ENCODE peak calls at places on chromosomes 5 and 9, in nine cellular contexts. One of them, this sample, is unnamed.

GRCh38 chr5:59104400-59105117 is 521.7 kb downstream of the RAB3C start:
- DNase-seq in testis: no peak
- DNase-seq in transverse colon: no peak
- DNase-seq in NB4: no peak
- DNase-seq in heart left ventricle: no peak
- DNase-seq in prostate gland: no peak
- DNase-seq in Peyer's patch: no peak
- DNase-seq in A549: no peak
- DNase-seq in HepG2: no peak
- DNase-seq in this sample: no peak

GRCh38 chr9:2093920-2094597 is 78.9 kb downstream of the SMARCA2 start:
- DNase-seq in testis: no peak
- DNase-seq in transverse colon: no peak
- DNase-seq in NB4: no peak
- DNase-seq in heart left ventricle: no peak
- DNase-seq in prostate gland: no peak
- DNase-seq in Peyer's patch: no peak
- DNase-seq in A549: no peak
- DNase-seq in HepG2: no peak
- DNase-seq in this sample: no peak

GRCh38 chr9:125694478-125694877 is 12.5 kb downstream of the MAPKAP1 start:
- DNase-seq in testis: no peak
- DNase-seq in transverse colon: no peak
- DNase-seq in NB4: no peak
- DNase-seq in heart left ventricle: no peak
- DNase-seq in prostate gland: no peak
- DNase-seq in Peyer's patch: no peak
- DNase-seq in A549: no peak
- DNase-seq in HepG2: peak
- DNase-seq in this sample: no peak

GRCh38 chr5:107557051-107557658 is 113.6 kb downstream of the EFNA5 start:
- DNase-seq in testis: no peak
- DNase-seq in transverse colon: no peak
- DNase-seq in NB4: no peak
- DNase-seq in heart left ventricle: peak
- DNase-seq in prostate gland: peak
- DNase-seq in Peyer's patch: no peak
- DNase-seq in A549: peak
- DNase-seq in HepG2: no peak
- DNase-seq in this sample: no peak

GRCh38 chr5:108259306-108259705 is 122.6 kb downstream of the FBXL17 start:
- DNase-seq in testis: no peak
- DNase-seq in transverse colon: no peak
- DNase-seq in NB4: no peak
- DNase-seq in heart left ventricle: no peak
- DNase-seq in prostate gland: no peak
- DNase-seq in Peyer's patch: no peak
- DNase-seq in A549: no peak
- DNase-seq in HepG2: no peak
- DNase-seq in this sample: no peak

GRCh38 chr9:90979138-90979551 is 177.5 kb downstream of the SYK start:
- DNase-seq in testis: no peak
- DNase-seq in transverse colon: no peak
- DNase-seq in NB4: no peak
- DNase-seq in heart left ventricle: no peak
- DNase-seq in prostate gland: no peak
- DNase-seq in Peyer's patch: no peak
- DNase-seq in A549: no peak
- DNase-seq in HepG2: no peak
- DNase-seq in this sample: no peak

GRCh38 chr5:122673343-122673742 is 101.5 kb upstream of the SNX2 start:
- DNase-seq in testis: peak
- DNase-seq in transverse colon: no peak
- DNase-seq in NB4: no peak
- DNase-seq in heart left ventricle: peak
- DNase-seq in prostate gland: no peak
- DNase-seq in Peyer's patch: no peak
- DNase-seq in A549: no peak
- DNase-seq in HepG2: no peak
- DNase-seq in this sample: peak

GRCh38 chr5:2892601-2893000 is 141.1 kb upstream of the IRX2 start:
- DNase-seq in testis: no peak
- DNase-seq in transverse colon: no peak
- DNase-seq in NB4: no peak
- DNase-seq in heart left ventricle: no peak
- DNase-seq in prostate gland: no peak
- DNase-seq in Peyer's patch: no peak
- DNase-seq in A549: no peak
- DNase-seq in HepG2: no peak
- DNase-seq in this sample: no peak

DNA sequence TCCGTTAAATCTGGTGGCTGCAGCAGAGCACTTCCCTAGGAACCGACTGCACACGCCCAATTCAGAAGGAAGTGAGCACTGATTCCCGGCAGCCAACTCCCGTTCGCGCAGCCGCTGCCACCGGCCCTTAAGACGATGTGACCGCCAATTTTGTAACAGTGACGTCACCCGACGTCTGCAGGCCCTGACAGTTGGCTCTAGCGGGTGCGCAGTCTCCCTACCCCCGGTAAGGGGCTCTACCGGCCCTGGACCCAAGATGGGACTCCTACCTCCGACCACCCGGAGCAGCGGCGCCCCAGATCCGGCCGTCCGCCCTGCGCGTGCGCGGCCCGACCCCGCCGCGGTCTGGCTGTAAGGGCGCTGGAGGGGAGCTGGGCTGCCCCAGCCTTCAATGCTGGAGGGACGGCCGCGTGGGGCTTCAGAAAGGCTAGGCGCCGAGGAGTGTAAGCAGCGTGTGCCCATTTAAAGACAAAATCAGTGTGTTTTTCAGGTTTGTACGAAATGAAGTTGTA is 19.1 kb downstream of the DNAJA1 start:
- DNase-seq in testis: peak
- DNase-seq in transverse colon: peak
- DNase-seq in NB4: peak
- DNase-seq in heart left ventricle: peak
- DNase-seq in prostate gland: peak
- DNase-seq in Peyer's patch: peak
- DNase-seq in A549: peak
- DNase-seq in HepG2: no peak
- DNase-seq in this sample: peak
- TF ChIP-seq POLR2A in testis: no peak
- TF ChIP-seq POLR2A in transverse colon: peak
- TF ChIP-seq POLR2A in NB4: peak
- TF ChIP-seq POLR2A in heart left ventricle: no peak
- TF ChIP-seq POLR2A in prostate gland: peak
- TF ChIP-seq POLR2A in Peyer's patch: no peak
- TF ChIP-seq POLR2A in A549: peak
- TF ChIP-seq POLR2A in HepG2: no peak
- TF ChIP-seq POLR2A in this sample: peak

GRCh38 chr9:35656841-35657326 is 935 bp downstream of the RMRP start:
- DNase-seq in testis: peak
- DNase-seq in transverse colon: no peak
- DNase-seq in NB4: peak
- DNase-seq in heart left ventricle: no peak
- DNase-seq in prostate gland: no peak
- DNase-seq in Peyer's patch: no peak
- DNase-seq in A549: no peak
- DNase-seq in HepG2: no peak
- DNase-seq in this sample: peak

GRCh38 chr9:35658144-35658893 is at the start of gene CCDC107:
- DNase-seq in testis: peak
- DNase-seq in transverse colon: peak
- DNase-seq in NB4: peak
- DNase-seq in heart left ventricle: peak
- DNase-seq in prostate gland: peak
- DNase-seq in Peyer's patch: peak
- DNase-seq in A549: peak
- DNase-seq in HepG2: peak
- DNase-seq in this sample: peak

GRCh38 chr9:35656340-35656739 is 1.5 kb downstream of the RMRP start:
- DNase-seq in testis: no peak
- DNase-seq in transverse colon: no peak
- DNase-seq in NB4: peak
- DNase-seq in heart left ventricle: no peak
- DNase-seq in prostate gland: no peak
- DNase-seq in Peyer's patch: no peak
- DNase-seq in A549: no peak
- DNase-seq in HepG2: no peak
- DNase-seq in this sample: no peak

GRCh38 chr9:35658894-35659220 is 765 bp downstream of the CCDC107 start:
- DNase-seq in testis: peak
- DNase-seq in transverse colon: peak
- DNase-seq in NB4: peak
- DNase-seq in heart left ventricle: peak
- DNase-seq in prostate gland: no peak
- DNase-seq in Peyer's patch: no peak
- DNase-seq in A549: no peak
- DNase-seq in HepG2: peak
- DNase-seq in this sample: peak

DNA sequence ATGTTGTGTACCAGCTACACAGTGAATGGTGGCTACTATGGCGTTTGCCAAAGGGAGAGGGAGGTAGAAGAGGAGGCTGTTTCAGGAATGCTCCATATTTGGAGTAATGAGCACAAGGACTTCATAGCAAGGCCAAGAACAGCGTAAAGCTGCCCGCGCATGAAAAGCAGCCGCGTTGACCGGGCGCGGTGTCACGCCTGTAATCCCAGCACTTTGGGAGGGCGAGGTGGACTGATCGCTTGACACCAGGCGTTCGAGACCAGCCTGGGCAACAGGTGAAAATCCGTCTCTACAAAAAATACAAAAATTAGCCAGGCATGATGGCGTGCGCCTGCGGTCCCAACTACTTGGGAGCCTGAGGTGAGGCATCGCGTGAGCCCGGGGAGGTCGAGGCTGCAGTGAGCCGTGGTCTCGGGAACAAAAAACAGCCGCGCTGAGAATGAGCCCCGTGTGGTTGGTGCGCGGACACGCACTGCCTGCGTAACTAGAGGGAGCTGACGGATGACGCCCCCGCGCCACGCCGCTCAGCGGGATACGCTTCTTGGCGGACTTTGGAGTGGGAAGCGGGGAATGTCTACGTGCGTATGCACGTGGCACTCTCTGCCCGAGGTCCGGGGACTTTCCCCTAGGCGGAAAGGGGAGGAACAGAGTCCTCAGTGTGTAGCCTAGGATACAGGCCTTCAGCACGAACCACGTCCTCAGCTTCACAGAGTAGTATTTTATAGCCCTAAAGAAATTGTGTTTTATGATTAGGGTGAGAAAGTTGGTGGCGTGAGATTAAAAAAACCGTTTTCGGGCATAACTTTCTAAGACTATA is at the start of gene RMRP:
- DNase-seq in testis: peak
- DNase-seq in transverse colon: peak
- DNase-seq in NB4: peak
- DNase-seq in heart left ventricle: peak
- DNase-seq in prostate gland: peak
- DNase-seq in Peyer's patch: peak
- DNase-seq in A549: peak
- DNase-seq in HepG2: peak
- DNase-seq in this sample: peak
- TF ChIP-seq POLR2A in testis: no peak
- TF ChIP-seq POLR2A in transverse colon: peak
- TF ChIP-seq POLR2A in NB4: no peak
- TF ChIP-seq POLR2A in heart left ventricle: no peak
- TF ChIP-seq POLR2A in prostate gland: peak
- TF ChIP-seq POLR2A in Peyer's patch: peak
- TF ChIP-seq POLR2A in A549: no peak
- TF ChIP-seq POLR2A in HepG2: no peak
- TF ChIP-seq POLR2A in this sample: peak

DNA sequence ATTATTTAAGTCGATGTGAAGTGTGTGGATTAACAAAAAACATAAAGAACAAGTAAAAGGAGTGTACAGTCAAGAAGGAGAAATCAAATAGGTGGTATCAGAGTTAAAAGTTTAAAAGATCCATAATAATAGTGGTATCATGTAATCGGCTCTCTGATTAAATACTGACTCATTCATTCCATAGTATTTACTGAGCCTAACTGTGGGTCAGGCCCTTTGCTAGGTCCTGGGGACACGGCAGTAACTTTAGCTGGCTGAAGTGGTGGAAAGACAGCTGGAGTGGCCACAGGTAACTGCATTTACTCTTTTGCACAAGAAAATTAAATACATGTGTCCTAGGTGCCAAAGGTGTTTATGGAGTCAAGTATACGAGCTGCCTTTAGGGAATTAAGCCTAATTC is 124.0 kb downstream of the GNAQ start:
- DNase-seq in testis: no peak
- DNase-seq in transverse colon: no peak
- DNase-seq in NB4: no peak
- DNase-seq in heart left ventricle: no peak
- DNase-seq in prostate gland: no peak
- DNase-seq in Peyer's patch: no peak
- DNase-seq in A549: no peak
- DNase-seq in HepG2: no peak
- DNase-seq in this sample: no peak
- TF ChIP-seq POLR2A in testis: no peak
- TF ChIP-seq POLR2A in transverse colon: no peak
- TF ChIP-seq POLR2A in NB4: no peak
- TF ChIP-seq POLR2A in heart left ventricle: no peak
- TF ChIP-seq POLR2A in prostate gland: no peak
- TF ChIP-seq POLR2A in Peyer's patch: no peak
- TF ChIP-seq POLR2A in A549: no peak
- TF ChIP-seq POLR2A in HepG2: no peak
- TF ChIP-seq POLR2A in this sample: no peak

DNA sequence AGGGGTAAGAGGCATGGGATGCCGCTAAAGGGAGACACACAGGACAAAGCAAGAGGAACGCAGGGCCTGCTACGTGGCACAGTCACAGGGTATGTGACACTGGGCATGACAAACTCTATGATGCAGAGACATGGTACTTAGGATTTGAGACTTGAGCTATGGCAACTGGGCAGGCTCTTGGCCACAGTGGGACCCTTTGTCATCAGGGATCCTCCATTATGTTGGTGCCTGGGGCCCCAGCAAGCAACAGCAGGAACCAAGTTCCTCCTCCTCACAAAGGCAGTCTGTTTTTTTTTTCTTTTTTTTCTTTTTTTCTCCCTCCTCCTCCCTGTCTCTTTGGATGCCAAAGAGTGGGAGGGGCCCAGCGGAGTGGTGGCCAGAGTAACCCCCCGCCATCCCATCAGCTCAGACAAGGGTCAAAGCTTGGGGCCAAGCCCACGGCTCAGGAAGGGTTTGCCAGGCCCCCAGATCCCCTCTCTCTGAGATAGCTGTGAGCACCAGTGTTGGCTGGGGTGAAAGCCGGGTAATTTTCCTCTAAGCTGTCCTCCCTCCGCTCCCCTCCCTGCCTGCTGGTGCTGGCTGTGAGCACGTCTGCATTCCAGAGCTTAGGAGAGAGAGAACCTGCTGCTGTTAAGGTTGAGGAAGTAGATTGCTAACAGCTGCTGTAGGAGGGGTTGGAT is 21.1 kb downstream of the GSN start:
- DNase-seq in testis: peak
- DNase-seq in transverse colon: peak
- DNase-seq in NB4: no peak
- DNase-seq in heart left ventricle: peak
- DNase-seq in prostate gland: peak
- DNase-seq in Peyer's patch: peak
- DNase-seq in A549: no peak
- DNase-seq in HepG2: peak
- DNase-seq in this sample: peak
- TF ChIP-seq POLR2A in testis: no peak
- TF ChIP-seq POLR2A in transverse colon: peak
- TF ChIP-seq POLR2A in NB4: no peak
- TF ChIP-seq POLR2A in heart left ventricle: no peak
- TF ChIP-seq POLR2A in prostate gland: peak
- TF ChIP-seq POLR2A in Peyer's patch: peak
- TF ChIP-seq POLR2A in A549: no peak
- TF ChIP-seq POLR2A in HepG2: peak
- TF ChIP-seq POLR2A in this sample: peak